ENCODE peak calls at places on chromosomes 11 and 22, in four cellular contexts. I is mammary epithelial cell, M is gastrocnemius medialis, P is body of pancreas. Q is an unnamed sample. For H3K4me1 and H3K27me3, the result is how much of the 10 kb centered on the place peaks cover.

GRCh38 chr11:46389450-46390330 is 1.9 kb downstream of the CHRM4 start:
- DNase-seq in I (peak), P (peak), M (no peak), Q (peak)

GRCh38 chr11:41895106-41895505 is 435.7 kb upstream of the LRRC4C start:
- DNase-seq in I (no peak), P (no peak), M (no peak), Q (peak)

GRCh38 chr11:48078661-48079060 is 98.3 kb downstream of the PTPRJ start:
- DNase-seq in P (no peak), I (no peak), M (no peak), Q (no peak)

GRCh38 chr11:45073575-45074225 is 72.7 kb upstream of the PRDM11 start:
- DNase-seq in P (no peak), M (no peak), I (no peak), Q (peak)

GRCh38 chr22:38788846-38789245 is 5.1 kb downstream of the DNAL4 start:
- DNase-seq in I (no peak), M (no peak), P (no peak), Q (no peak)

GRCh38 chr11:933002-933820 is 7.5 kb downstream of the AP2A2 start:
- DNase-seq in M (no peak), P (no peak), I (no peak), Q (no peak)

GRCh38 chr11:4090258-4090657 is 4.3 kb upstream of the RRM1 start:
- DNase-seq in P (no peak), I (no peak), M (no peak), Q (no peak)

GRCh38 chr11:20397281-20397680 is 9.8 kb downstream of the PRMT3 start:
- DNase-seq in I (peak), P (no peak), M (no peak), Q (peak)

GRCh38 chr11:34546511-34547206 is 33.1 kb upstream of the ELF5 start:
- DNase-seq in I (peak), P (no peak), M (no peak), Q (peak)

GRCh38 chr22:45860201-45860600 is 116.8 kb downstream of the WNT7B start:
- DNase-seq in M (no peak), P (no peak), I (no peak), Q (no peak)
- H3K27ac ChIP-seq in M (no peak), P (no peak), I (no peak), Q (no peak)

GRCh38 chr11:12090761-12091261 is 19.6 kb upstream of the MICAL2 start:
- DNase-seq in M (no peak), I (peak), P (peak), Q (peak)

GRCh38 chr11:12090061-12090572 is 20.3 kb upstream of the MICAL2 start:
- DNase-seq in P (no peak), M (no peak), I (peak), Q (peak)

GRCh38 chr11:12094872-12095800 is 15.3 kb upstream of the MICAL2 start:
- DNase-seq in I (peak), P (peak), M (no peak), Q (peak)

GRCh38 chr11:12091957-12092558 is 18.3 kb upstream of the MICAL2 start:
- DNase-seq in P (no peak), M (no peak), I (no peak), Q (peak)

GRCh38 chr11:12092714-12093113 is 17.7 kb upstream of the MICAL2 start:
- DNase-seq in P (no peak), M (no peak), I (no peak), Q (no peak)
- H3K4me1 ChIP-seq in P (under half), M (under half), I (half or more), Q (under half)

GRCh38 chr22:45554040-45554406 is 51.3 kb downstream of the FBLN1 start:
- DNase-seq in I (no peak), M (no peak), P (no peak), Q (peak)

GRCh38 chr22:45552017-45552411 is 49.3 kb downstream of the FBLN1 start:
- DNase-seq in M (no peak), I (no peak), P (no peak), Q (no peak)

GRCh38 chr22:45551310-45552016 is 48.8 kb downstream of the FBLN1 start:
- DNase-seq in M (no peak), I (no peak), P (peak), Q (no peak)

GRCh38 chr22:45553333-45554039 is 50.8 kb downstream of the FBLN1 start:
- DNase-seq in P (peak), M (peak), I (peak), Q (peak)

DNA sequence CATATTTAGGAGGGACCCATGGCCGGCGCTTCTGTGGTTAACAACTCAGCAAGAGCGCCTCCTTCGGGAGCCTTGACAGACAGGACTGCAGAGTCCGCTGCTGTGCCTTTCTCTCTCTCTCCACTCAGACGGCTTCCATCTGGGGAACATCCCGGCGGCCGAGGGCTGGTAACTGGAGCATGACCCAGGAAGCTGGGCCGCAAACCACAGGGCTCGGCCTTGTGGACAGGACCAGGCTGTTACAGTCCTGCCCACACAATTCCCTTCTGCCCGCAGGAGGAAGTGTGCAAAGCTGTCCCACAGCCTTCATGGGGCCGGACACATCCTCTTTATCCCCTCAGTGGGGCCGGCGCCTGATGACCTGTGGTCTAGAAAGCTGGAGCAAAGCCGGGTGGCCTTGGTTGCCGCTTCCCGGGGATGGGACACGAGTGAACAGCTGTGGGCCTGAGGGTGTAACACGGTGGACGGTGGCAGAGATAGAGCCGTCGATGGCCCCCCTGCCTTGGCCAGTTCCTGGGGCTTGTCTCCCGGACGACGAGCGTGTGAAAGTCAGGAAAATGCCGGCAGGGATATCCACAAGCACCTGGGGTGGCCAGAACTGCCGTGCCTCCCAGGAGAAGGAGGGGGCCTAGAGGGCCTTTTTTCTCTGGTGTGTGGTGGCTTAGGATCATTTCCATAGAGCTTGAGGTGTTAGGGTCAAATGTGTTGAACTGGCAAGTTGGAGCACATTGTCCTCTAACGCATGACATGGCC is 50.1 kb downstream of the FBLN1 start:
- DNase-seq in M (no peak), I (peak), P (peak), Q (no peak)
- H3K27me3 ChIP-seq in M (under half), I (under half), P (under half), Q (under half)

GRCh38 chr22:19620742-19621371 is 93.4 kb upstream of the SEPTIN5 start:
- DNase-seq in P (no peak), M (no peak), I (no peak), Q (no peak)
- H3K27ac ChIP-seq in P (no peak), M (peak), I (no peak), Q (no peak)

GRCh38 chr22:23069502-23070357 is 589 bp upstream of the GNAZ start:
- DNase-seq in P (peak), M (peak), I (peak), Q (peak)

GRCh38 chr22:23068096-23068831 is 2.1 kb upstream of the GNAZ start:
- DNase-seq in I (no peak), P (peak), M (no peak), Q (no peak)

GRCh38 chr22:23070418-23071162 is at the start of gene GNAZ:
- DNase-seq in I (no peak), M (no peak), P (peak), Q (no peak)

GRCh38 chr22:23067691-23068090 is 2.6 kb upstream of the GNAZ start:
- DNase-seq in I (no peak), P (peak), M (no peak), Q (no peak)

DNA sequence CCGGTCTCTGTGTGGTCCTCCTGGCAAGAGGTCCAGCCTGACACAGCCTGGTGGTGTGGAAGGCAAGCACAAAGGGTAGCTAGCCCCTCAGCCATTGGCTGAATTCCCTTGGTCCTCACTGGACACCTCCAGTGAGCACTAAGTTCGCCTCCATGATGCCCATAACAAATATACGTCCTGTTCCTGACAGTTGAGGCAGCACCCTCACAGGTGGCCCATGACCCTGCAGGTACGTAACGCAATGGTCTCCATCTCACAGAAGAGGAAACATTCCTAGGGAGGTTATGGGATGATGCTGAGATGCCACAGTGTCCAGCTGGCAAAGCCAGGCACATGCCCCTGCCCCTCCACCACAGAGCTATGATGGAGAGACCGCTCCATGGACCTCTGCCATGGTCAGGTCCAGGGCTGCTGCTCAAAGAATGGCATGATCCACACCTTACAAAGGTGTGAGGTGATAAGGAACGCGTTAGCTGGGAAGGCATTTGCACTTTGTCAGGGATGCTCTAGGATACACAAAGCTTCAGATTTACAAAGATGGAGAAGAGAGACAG is 1.4 kb upstream of the GNAZ start:
- DNase-seq in P (peak), I (no peak), M (no peak), Q (no peak)
- H3K4me1 ChIP-seq in P (under half), I (under half), M (under half), Q (under half)

GRCh38 chr22:19766506-19767426 is 6.2 kb downstream of the TBX1 start:
- DNase-seq in I (no peak), P (peak), M (peak), Q (peak)

GRCh38 chr22:19772422-19772672 is 11.8 kb downstream of the TBX1 start:
- DNase-seq in M (no peak), I (no peak), P (no peak), Q (no peak)

GRCh38 chr22:19770349-19771220 is 10.0 kb downstream of the TBX1 start:
- DNase-seq in I (no peak), P (no peak), M (no peak), Q (no peak)

GRCh38 chr22:19767427-19768380 is 7.1 kb downstream of the TBX1 start:
- DNase-seq in M (peak), P (no peak), I (no peak), Q (no peak)

GRCh38 chr22:19769393-19769715 is 8.8 kb downstream of the TBX1 start:
- DNase-seq in P (no peak), M (no peak), I (no peak), Q (no peak)
- H3K27me3 ChIP-seq in P (under half), M (under half), I (under half), Q (under half)

GRCh38 chr22:41398921-41399320 is 17.2 kb downstream of the TEF start:
- DNase-seq in I (no peak), P (no peak), M (no peak), Q (no peak)
- H3K27ac ChIP-seq in I (no peak), P (no peak), M (no peak), Q (no peak)

GRCh38 chr11:125429174-125429707 is 66.8 kb downstream of the FEZ1 start:
- DNase-seq in M (peak), P (peak), I (peak), Q (peak)
- H3K4me1 ChIP-seq in M (half or more), P (under half), I (under half), Q (under half)

DNA sequence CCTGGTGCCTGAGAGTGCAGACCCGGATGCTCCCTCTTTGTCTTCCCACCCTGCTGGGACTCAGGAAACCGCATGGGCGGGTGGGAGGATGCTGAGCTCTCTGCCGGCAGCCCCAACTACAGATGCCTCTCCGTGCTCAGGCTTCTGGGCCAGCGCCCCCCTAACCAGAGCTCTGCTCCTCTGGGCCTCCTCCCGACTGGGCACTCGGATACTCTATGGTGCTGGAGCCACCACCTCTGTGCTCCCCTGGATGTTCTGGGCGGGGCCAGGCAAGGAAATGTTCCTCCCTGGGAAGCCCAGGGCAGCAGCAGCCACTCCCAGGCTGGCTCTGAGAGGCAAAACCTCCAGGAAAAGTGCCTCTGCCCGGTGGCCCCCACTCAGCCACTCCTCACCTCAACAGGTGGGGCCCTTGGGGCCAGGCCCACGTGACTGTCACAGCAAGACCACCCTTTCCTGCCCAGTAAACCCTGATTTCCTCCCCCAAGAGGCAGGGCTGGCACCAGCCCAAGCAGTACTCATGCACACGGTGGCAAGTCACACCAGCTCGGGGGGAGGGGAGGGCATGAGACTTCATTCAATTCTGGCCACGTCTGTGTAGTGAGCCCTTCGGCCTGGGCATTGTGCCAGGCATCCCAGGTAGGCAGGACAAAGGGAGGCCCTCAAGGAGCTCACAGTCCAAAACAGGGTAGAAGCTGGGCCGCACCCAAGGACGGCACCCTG is 54.7 kb upstream of the TCF20 start:
- DNase-seq in P (no peak), M (no peak), I (no peak), Q (peak)
- H3K27me3 ChIP-seq in P (under half), M (under half), I (under half), Q (under half)